ENCODE peak calls at places on chromosome 2, in six cellular contexts. One of them, this sample, is unnamed.

GRCh38 chr2:187842978-187843847 is 289.0 kb upstream of the TFPI start:
- DNase-seq in CD4-positive, alpha-beta T cell: no peak
- DNase-seq in PC-3: peak; percentile 86
- DNase-seq in IMR-90: peak; percentile 78
- DNase-seq in astrocyte of the cerebellum: peak; percentile 72
- DNase-seq in GM12865: peak; percentile 69
- DNase-seq in this sample: peak; percentile 19

GRCh38 chr2:217399288-217399687 is 539.4 kb upstream of the TNP1 start:
- DNase-seq in CD4-positive, alpha-beta T cell: no peak
- DNase-seq in PC-3: peak; percentile 18
- DNase-seq in IMR-90: peak; percentile 88
- DNase-seq in astrocyte of the cerebellum: no peak
- DNase-seq in GM12865: no peak
- DNase-seq in this sample: no peak

GRCh38 chr2:29655391-29656086 is 265.8 kb downstream of the ALK start:
- DNase-seq in CD4-positive, alpha-beta T cell: no peak
- DNase-seq in PC-3: peak; percentile 67
- DNase-seq in IMR-90: no peak
- DNase-seq in astrocyte of the cerebellum: no peak
- DNase-seq in GM12865: no peak
- DNase-seq in this sample: no peak

GRCh38 chr2:118442949-118443348 is 354.7 kb downstream of the INSIG2 start:
- DNase-seq in CD4-positive, alpha-beta T cell: no peak
- DNase-seq in PC-3: no peak
- DNase-seq in IMR-90: no peak
- DNase-seq in astrocyte of the cerebellum: no peak
- DNase-seq in GM12865: no peak
- DNase-seq in this sample: no peak

GRCh38 chr2:99337931-99338580 is 867 bp downstream of the EIF5B start:
- DNase-seq in CD4-positive, alpha-beta T cell: no peak
- DNase-seq in PC-3: peak; percentile 19
- DNase-seq in IMR-90: peak; percentile 12
- DNase-seq in astrocyte of the cerebellum: no peak
- DNase-seq in GM12865: peak; percentile 59
- DNase-seq in this sample: no peak

GRCh38 chr2:96602330-96602823 is 35.7 kb downstream of the KANSL3 start:
- DNase-seq in CD4-positive, alpha-beta T cell: no peak
- DNase-seq in PC-3: peak; percentile 42
- DNase-seq in IMR-90: no peak
- DNase-seq in astrocyte of the cerebellum: no peak
- DNase-seq in GM12865: peak; percentile 20
- DNase-seq in this sample: no peak

GRCh38 chr2:120434487-120434886 is 88.6 kb downstream of the INHBB start:
- DNase-seq in CD4-positive, alpha-beta T cell: no peak
- DNase-seq in PC-3: no peak
- DNase-seq in IMR-90: no peak
- DNase-seq in astrocyte of the cerebellum: no peak
- DNase-seq in GM12865: no peak
- DNase-seq in this sample: no peak

GRCh38 chr2:149089068-149089467 is 50.6 kb downstream of the LYPD6B start:
- DNase-seq in CD4-positive, alpha-beta T cell: no peak
- DNase-seq in PC-3: no peak
- DNase-seq in IMR-90: no peak
- DNase-seq in astrocyte of the cerebellum: no peak
- DNase-seq in GM12865: no peak
- DNase-seq in this sample: no peak

GRCh38 chr2:207683438-207683837 is 28.0 kb upstream of the CCNYL1 start:
- DNase-seq in CD4-positive, alpha-beta T cell: no peak
- DNase-seq in PC-3: peak; percentile 59
- DNase-seq in IMR-90: no peak
- DNase-seq in astrocyte of the cerebellum: no peak
- DNase-seq in GM12865: no peak
- DNase-seq in this sample: no peak

GRCh38 chr2:227939271-227940027 is 68.0 kb downstream of the DAW1 start:
- DNase-seq in CD4-positive, alpha-beta T cell: no peak
- DNase-seq in PC-3: peak; percentile 67
- DNase-seq in IMR-90: peak; percentile 15
- DNase-seq in astrocyte of the cerebellum: peak; percentile 8
- DNase-seq in GM12865: peak; percentile 65
- DNase-seq in this sample: no peak

GRCh38 chr2:121479882-121480522 is 50.7 kb upstream of the RNU4ATAC start:
- DNase-seq in CD4-positive, alpha-beta T cell: no peak
- DNase-seq in PC-3: no peak
- DNase-seq in IMR-90: no peak
- DNase-seq in astrocyte of the cerebellum: no peak
- DNase-seq in GM12865: no peak
- DNase-seq in this sample: no peak
- TF ChIP-seq CTCF in CD4-positive, alpha-beta T cell: no peak
- TF ChIP-seq CTCF in PC-3: peak; percentile 54
- TF ChIP-seq CTCF in IMR-90: no peak
- TF ChIP-seq CTCF in astrocyte of the cerebellum: peak; percentile 44
- TF ChIP-seq CTCF in GM12865: no peak
- TF ChIP-seq CTCF in this sample: no peak

GRCh38 chr2:168694876-168695275 is 107.6 kb upstream of the NOSTRIN start:
- DNase-seq in CD4-positive, alpha-beta T cell: no peak
- DNase-seq in PC-3: no peak
- DNase-seq in IMR-90: no peak
- DNase-seq in astrocyte of the cerebellum: no peak
- DNase-seq in GM12865: no peak
- DNase-seq in this sample: no peak

GRCh38 chr2:168698959-168699358 is 103.5 kb upstream of the NOSTRIN start:
- DNase-seq in CD4-positive, alpha-beta T cell: no peak
- DNase-seq in PC-3: no peak
- DNase-seq in IMR-90: no peak
- DNase-seq in astrocyte of the cerebellum: no peak
- DNase-seq in GM12865: no peak
- DNase-seq in this sample: no peak

GRCh38 chr2:168700615-168701245 is 101.7 kb upstream of the NOSTRIN start:
- DNase-seq in CD4-positive, alpha-beta T cell: no peak
- DNase-seq in PC-3: no peak
- DNase-seq in IMR-90: peak; percentile 11
- DNase-seq in astrocyte of the cerebellum: peak; percentile 28
- DNase-seq in GM12865: no peak
- DNase-seq in this sample: no peak

GRCh38 chr2:168699834-168700417 is 102.5 kb upstream of the NOSTRIN start:
- DNase-seq in CD4-positive, alpha-beta T cell: no peak
- DNase-seq in PC-3: no peak
- DNase-seq in IMR-90: peak; percentile 87
- DNase-seq in astrocyte of the cerebellum: peak; percentile 32
- DNase-seq in GM12865: no peak
- DNase-seq in this sample: no peak

DNA sequence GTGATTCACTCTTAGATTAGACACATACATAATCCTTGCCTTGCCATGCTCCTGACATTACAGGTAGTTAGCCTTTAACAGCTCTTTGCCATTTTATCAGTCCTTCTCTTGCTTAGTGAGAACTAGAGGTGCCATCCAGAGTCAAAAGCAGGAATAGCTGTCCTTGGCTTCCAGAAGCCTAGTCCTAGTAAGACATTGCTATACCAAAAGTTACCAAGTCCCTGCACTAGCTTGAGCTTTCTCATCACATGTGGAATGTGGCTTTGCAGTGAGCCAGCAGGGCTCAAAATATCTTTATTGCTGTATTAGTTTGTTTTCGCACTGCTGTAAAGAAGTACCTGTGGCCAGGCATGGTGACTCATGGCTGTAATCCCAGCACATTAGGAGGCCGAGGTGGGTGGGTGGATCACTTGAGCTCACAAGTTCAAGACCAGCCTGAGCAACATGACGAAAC is 104.7 kb upstream of the NOSTRIN start:
- DNase-seq in CD4-positive, alpha-beta T cell: no peak
- DNase-seq in PC-3: peak; percentile 41
- DNase-seq in IMR-90: peak; percentile 30
- DNase-seq in astrocyte of the cerebellum: no peak
- DNase-seq in GM12865: no peak
- DNase-seq in this sample: no peak
- TF ChIP-seq CTCF in CD4-positive, alpha-beta T cell: no peak
- TF ChIP-seq CTCF in PC-3: no peak
- TF ChIP-seq CTCF in IMR-90: no peak
- TF ChIP-seq CTCF in astrocyte of the cerebellum: no peak
- TF ChIP-seq CTCF in GM12865: no peak
- TF ChIP-seq CTCF in this sample: no peak

DNA sequence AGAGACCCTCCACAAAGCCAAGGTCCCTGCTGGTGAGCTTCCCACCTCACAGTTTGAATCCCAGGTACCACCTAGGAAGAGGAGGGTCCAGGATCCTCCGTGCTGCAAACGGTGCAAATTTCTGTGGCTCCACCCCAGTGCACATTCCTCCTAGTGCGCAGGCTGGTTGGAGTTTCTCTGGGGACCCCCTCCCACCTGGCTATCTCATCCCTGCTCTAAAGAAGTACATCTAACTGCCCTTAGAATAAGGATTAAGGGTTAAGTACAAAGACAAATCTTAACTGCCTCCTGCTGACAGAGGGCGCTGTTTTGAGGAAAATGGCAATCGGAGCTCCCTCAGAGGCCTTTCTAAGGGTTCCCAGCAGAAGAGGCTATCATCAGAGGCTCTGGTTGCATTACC is 109.6 kb upstream of the FSIP2 start:
- DNase-seq in CD4-positive, alpha-beta T cell: no peak
- DNase-seq in PC-3: peak; percentile 54
- DNase-seq in IMR-90: no peak
- DNase-seq in astrocyte of the cerebellum: no peak
- DNase-seq in GM12865: peak; percentile 64
- DNase-seq in this sample: peak; percentile 38
- TF ChIP-seq CTCF in CD4-positive, alpha-beta T cell: no peak
- TF ChIP-seq CTCF in PC-3: peak; percentile 71
- TF ChIP-seq CTCF in IMR-90: no peak
- TF ChIP-seq CTCF in astrocyte of the cerebellum: no peak
- TF ChIP-seq CTCF in GM12865: peak; percentile 41
- TF ChIP-seq CTCF in this sample: peak; percentile 59

GRCh38 chr2:210503622-210504300 is 27.2 kb upstream of the LANCL1 start:
- DNase-seq in CD4-positive, alpha-beta T cell: no peak
- DNase-seq in PC-3: no peak
- DNase-seq in IMR-90: no peak
- DNase-seq in astrocyte of the cerebellum: peak; percentile 3
- DNase-seq in GM12865: no peak
- DNase-seq in this sample: no peak

DNA sequence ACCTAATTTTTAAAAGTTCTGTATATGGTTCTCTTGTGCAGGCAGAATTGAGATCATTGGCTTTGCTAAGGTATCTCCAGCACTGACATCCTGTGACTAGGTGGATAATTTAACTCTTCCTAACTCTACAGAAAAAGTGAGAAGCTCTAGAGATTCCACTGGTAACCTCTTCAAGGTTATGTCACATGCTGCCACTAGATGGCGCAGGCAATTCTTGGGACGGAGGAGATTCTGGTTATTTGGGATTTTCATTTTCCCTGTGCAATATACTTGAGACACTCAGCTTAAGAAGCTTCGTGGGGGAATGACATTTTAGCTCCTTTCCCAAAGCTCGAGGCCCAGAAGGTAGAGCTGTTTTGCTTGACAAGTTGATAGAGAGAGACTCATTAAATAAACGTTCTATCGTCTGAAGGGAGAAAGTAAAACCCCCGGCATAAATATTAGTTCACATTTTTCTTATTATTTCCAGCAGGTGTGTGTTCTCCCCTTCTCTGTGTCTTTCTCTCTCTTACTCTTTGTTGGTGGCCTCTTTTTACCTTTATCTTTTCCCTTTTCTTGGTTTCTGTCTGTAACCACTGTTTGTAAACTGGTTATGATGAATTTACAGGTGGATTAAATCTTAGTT is 26.6 kb upstream of the LANCL1 start:
- DNase-seq in CD4-positive, alpha-beta T cell: no peak
- DNase-seq in PC-3: peak; percentile 72
- DNase-seq in IMR-90: peak; percentile 49
- DNase-seq in astrocyte of the cerebellum: peak; percentile 44
- DNase-seq in GM12865: peak; percentile 32
- DNase-seq in this sample: peak; percentile 39
- TF ChIP-seq CTCF in CD4-positive, alpha-beta T cell: peak; percentile 83
- TF ChIP-seq CTCF in PC-3: peak; percentile 95
- TF ChIP-seq CTCF in IMR-90: peak; percentile 75
- TF ChIP-seq CTCF in astrocyte of the cerebellum: peak; percentile 96
- TF ChIP-seq CTCF in GM12865: peak; percentile 92
- TF ChIP-seq CTCF in this sample: peak; percentile 95

DNA sequence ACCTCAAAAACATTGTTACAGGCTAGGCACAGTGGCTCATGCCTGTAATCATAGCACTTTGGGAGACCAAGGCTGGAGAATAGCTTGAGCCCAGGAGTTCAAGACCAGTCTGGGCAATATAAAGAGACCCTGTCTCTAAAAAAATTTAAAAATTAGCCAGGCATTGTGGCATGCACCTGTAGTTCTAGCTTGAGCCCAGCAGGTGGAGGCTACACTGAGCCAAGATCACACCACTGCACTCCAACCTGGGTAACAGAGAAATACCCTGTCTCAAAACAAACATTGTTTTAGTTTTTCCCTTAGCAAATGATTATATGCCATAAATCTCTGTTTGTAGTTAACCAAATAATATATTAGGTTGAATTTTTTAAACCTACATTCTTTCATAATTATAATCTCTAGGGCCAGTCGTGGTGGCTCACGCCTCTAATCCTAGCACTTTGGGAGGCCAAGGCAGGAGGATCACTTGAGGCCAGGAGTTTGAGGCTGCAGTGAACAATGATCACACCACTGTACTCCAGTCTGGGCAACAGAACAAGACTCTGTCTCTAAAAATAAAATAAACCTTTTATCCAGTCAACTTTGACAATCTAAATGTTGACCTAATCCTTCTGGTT is 13.3 kb upstream of the CYP20A1 start:
- DNase-seq in CD4-positive, alpha-beta T cell: peak; percentile 11
- DNase-seq in PC-3: peak; percentile 52
- DNase-seq in IMR-90: peak; percentile 21
- DNase-seq in astrocyte of the cerebellum: no peak
- DNase-seq in GM12865: peak; percentile 42
- DNase-seq in this sample: peak; percentile 34
- TF ChIP-seq CTCF in CD4-positive, alpha-beta T cell: peak; percentile 74
- TF ChIP-seq CTCF in PC-3: peak; percentile 71
- TF ChIP-seq CTCF in IMR-90: peak; percentile 50
- TF ChIP-seq CTCF in astrocyte of the cerebellum: peak; percentile 77
- TF ChIP-seq CTCF in GM12865: peak; percentile 72
- TF ChIP-seq CTCF in this sample: peak; percentile 80

DNA sequence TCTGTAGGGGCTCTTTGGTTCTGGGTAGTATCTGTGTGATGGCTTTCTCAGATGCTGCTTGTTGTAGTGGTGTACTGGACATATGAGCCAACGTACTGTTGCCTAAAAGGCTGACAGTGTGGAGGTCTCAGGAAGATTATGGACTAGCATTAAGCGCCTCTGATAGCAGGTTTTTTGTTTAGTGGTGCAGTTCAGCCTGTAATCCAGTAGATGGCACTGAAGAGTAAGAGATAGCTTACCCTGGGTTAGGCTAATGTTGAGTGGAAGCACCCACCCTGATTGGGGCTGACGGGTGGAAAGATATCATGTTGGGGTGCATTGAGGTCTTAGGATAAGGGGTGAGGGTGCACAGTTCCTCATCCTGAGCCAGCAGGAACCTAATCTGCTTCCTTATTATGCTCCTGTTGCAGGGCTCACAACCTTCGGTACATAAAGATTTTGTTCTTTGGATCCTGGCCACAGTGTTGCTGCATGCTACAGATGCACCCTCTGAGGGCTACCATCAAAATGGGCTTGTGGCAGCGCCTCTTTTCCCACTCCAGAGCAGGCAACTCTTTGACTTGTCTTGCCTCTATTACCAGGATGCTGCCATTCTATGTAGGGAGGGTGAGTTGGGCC is 79.6 kb downstream of the MSTN start:
- DNase-seq in CD4-positive, alpha-beta T cell: no peak
- DNase-seq in PC-3: peak; percentile 10
- DNase-seq in IMR-90: no peak
- DNase-seq in astrocyte of the cerebellum: peak; percentile 0
- DNase-seq in GM12865: peak; percentile 13
- DNase-seq in this sample: no peak
- TF ChIP-seq CTCF in CD4-positive, alpha-beta T cell: no peak
- TF ChIP-seq CTCF in PC-3: peak; percentile 55
- TF ChIP-seq CTCF in IMR-90: peak; percentile 23
- TF ChIP-seq CTCF in astrocyte of the cerebellum: peak; percentile 52
- TF ChIP-seq CTCF in GM12865: peak; percentile 31
- TF ChIP-seq CTCF in this sample: peak; percentile 57

GRCh38 chr2:151261240-151261976 is at the start of gene RBM43:
- DNase-seq in CD4-positive, alpha-beta T cell: peak; percentile 70
- DNase-seq in PC-3: peak; percentile 85
- DNase-seq in IMR-90: peak; percentile 91
- DNase-seq in astrocyte of the cerebellum: peak; percentile 76
- DNase-seq in GM12865: peak; percentile 96
- DNase-seq in this sample: peak; percentile 82
- TF ChIP-seq CTCF in CD4-positive, alpha-beta T cell: no peak
- TF ChIP-seq CTCF in PC-3: peak; percentile 31
- TF ChIP-seq CTCF in IMR-90: no peak
- TF ChIP-seq CTCF in astrocyte of the cerebellum: no peak
- TF ChIP-seq CTCF in GM12865: no peak
- TF ChIP-seq CTCF in this sample: no peak